ENCODE peak calls at places on chromosome 7, in eight cellular contexts. E, R, D, S, U, L, A and X are unnamed samples.

GRCh38 chr7:103445228-103446020 is 583 bp downstream of the SLC26A5 start:
- DNase-seq in E (no peak), R (peak; percentile 10), D (no peak), S (no peak), U (peak; percentile 5), L (no peak), A (no peak), X (no peak)

GRCh38 chr7:1720325-1720724 is 50.2 kb downstream of the ELFN1 start:
- DNase-seq in E (no peak), R (no peak), D (no peak), S (no peak), U (no peak), L (peak; percentile 44), A (no peak), X (no peak)

GRCh38 chr7:57177856-57178767 is 45.9 kb upstream of the ZNF479 start:
- DNase-seq in E (no peak), R (no peak), D (no peak), S (no peak), U (no peak), L (no peak), A (no peak), X (no peak)

GRCh38 chr7:64625114-64626082 is 40.5 kb upstream of the ZNF107 start:
- DNase-seq in E (no peak), R (no peak), D (no peak), S (no peak), U (no peak), L (peak; percentile 61), A (no peak), X (no peak)

GRCh38 chr7:155998328-155998691 is 186.0 kb upstream of the SHH start:
- DNase-seq in E (no peak), R (no peak), D (no peak), S (no peak), U (no peak), L (no peak), A (no peak), X (no peak)

GRCh38 chr7:138097064-138097741 is 20.9 kb downstream of the AKR1D1 start:
- DNase-seq in E (peak; percentile 59), R (peak; percentile 53), D (peak; percentile 41), S (no peak), U (peak; percentile 53), L (peak; percentile 8), A (no peak), X (peak; percentile 54)

GRCh38 chr7:157010588-157011332 is at the start of gene MNX1:
- DNase-seq in E (no peak), R (peak; percentile 93), D (peak; percentile 54), S (no peak), U (peak; percentile 10), L (peak; percentile 89), A (peak; percentile 10), X (peak; percentile 24)

GRCh38 chr7:34162676-34163075 is 257.3 kb downstream of the BMPER start:
- DNase-seq in E (no peak), R (no peak), D (no peak), S (no peak), U (no peak), L (no peak), A (no peak), X (no peak)

DNA sequence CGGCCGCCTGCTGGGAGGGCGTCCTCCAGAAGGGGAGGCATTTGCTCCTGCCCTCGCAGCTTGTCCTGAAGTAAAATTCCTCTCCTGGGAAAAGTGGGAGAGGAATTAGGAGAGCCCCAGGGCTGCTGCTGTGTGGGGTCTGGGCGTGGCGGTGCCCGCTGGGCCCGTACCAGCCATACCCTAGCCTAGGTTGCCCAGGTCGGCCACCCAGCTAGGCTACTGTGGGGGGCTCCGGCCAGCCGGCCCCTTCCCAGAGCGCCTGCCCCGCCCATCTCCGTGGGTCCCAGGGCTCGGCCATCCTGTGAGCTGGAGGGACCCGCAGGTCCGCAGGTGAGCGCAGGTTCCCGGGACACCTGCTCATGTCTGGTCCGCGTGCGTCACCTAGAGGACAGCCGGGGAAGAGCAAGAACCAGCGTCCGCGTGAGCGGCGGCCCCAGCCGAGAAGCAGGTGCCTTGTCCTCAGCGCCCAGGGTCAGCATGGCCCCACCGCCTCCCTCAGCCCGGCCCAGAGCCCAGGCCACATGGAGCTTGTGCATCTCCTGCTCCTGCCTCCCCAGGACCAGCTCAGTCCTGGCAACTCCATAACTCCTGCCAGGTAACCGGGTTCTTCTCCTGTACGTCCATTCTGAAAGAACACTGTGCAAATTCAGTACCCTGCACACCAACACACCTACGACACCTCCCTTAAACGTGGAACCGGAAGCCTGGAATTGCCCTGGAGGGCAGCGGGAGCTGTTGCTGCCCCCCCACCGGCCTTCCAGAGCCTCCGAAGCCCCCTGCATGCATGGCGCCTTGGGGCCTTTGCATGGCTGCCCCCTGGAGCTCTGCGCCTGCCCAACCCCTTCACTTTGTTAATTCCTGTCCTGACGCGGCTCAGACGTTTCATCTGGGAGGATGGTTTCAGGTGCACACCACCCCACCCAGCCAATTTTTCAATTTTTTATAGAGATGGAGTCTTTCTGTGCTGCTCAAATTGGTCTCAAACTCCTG is 22.8 kb upstream of the FOXL3 start:
- DNase-seq in E (no peak), R (peak; percentile 45), D (no peak), S (no peak), U (no peak), L (no peak), A (no peak), X (no peak)
- TF ChIP-seq CTCF in E (peak; percentile 31), R (peak; percentile 10), D (no peak), S (peak; percentile 22), U (peak; percentile 9), L (no peak), A (peak; percentile 26), X (peak; percentile 32)

GRCh38 chr7:35232994-35233393 is 20.9 kb downstream of the TBX20 start:
- DNase-seq in E (no peak), R (no peak), D (no peak), S (no peak), U (no peak), L (no peak), A (no peak), X (no peak)
- H3K4me3 ChIP-seq in E (no peak overlapping the region), R (no peak overlapping the region), D (no peak overlapping the region), S (no peak overlapping the region), U (no peak overlapping the region), L (no peak overlapping the region), A (no peak overlapping the region), X (no peak overlapping the region)

GRCh38 chr7:99190359-99191009 is 17.4 kb downstream of the KPNA7 start:
- DNase-seq in E (no peak), R (no peak), D (no peak), S (no peak), U (no peak), L (no peak), A (no peak), X (no peak)

GRCh38 chr7:99189222-99189621 is 18.7 kb downstream of the KPNA7 start:
- DNase-seq in E (no peak), R (no peak), D (no peak), S (no peak), U (no peak), L (no peak), A (no peak), X (no peak)

GRCh38 chr7:99188221-99188620 is 19.7 kb downstream of the KPNA7 start:
- DNase-seq in E (no peak), R (no peak), D (no peak), S (no peak), U (no peak), L (no peak), A (no peak), X (no peak)

GRCh38 chr7:99180067-99180650 is 27.8 kb downstream of the KPNA7 start:
- DNase-seq in E (no peak), R (no peak), D (no peak), S (no peak), U (no peak), L (no peak), A (no peak), X (no peak)

DNA sequence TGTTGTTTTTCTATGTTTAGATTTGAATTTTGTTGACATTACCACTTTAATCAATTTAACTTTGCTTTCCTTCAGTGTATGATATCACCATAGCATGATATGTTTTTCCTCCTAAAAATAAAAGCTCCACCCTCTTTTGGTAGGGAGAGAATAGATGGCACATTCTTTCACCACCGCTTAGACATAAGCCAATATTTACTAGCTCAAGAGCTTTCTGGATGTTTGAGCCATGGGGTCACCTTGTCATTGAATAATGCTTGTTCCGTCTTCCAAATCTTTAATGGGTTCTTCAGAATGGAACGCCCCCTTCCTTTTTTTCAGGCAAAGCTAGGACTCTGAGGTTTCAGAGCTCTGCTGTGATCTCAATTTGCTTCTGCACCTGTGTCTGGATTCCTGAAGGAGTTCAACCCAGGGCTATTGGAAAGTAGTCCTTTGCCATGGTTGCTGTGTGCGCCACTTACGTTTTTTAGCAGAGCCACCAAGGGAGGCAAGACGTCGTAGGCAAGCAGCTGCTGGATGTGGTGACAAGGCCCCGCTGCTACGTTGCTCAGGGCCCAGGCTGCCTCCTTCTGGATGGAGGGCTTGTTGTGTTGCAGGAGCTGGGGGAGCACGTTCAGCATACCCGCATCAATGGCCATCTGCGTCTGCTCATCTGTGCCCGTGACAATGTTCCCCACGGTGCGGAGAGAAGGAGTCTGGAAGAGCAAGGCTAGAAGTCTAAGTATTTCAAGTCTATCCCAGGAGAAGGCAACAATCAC is 23.3 kb downstream of the KPNA7 start:
- DNase-seq in E (no peak), R (no peak), D (no peak), S (no peak), U (no peak), L (no peak), A (no peak), X (no peak)
- TF ChIP-seq CTCF in E (no peak), R (no peak), D (no peak), S (no peak), U (no peak), L (no peak), A (no peak), X (no peak)

GRCh38 chr7:101882595-101883564 is 65.5 kb downstream of the CUX1 start:
- DNase-seq in E (peak; percentile 100), R (peak; percentile 57), D (peak; percentile 98), S (no peak), U (peak; percentile 99), L (peak; percentile 64), A (peak; percentile 98), X (peak; percentile 100)
- H3K4me3 ChIP-seq in E (peak overlapping the region; percentile 22), R (no peak overlapping the region), D (peak overlapping the region; percentile 44), S (no peak overlapping the region), U (peak overlapping the region; percentile 16), L (peak overlapping the region; percentile 20), A (no peak overlapping the region), X (no peak overlapping the region)